ENCODE peak calls at places on chromosomes 7 and 10, in eight cellular contexts. H, J, B, G, F, K, D and U are unnamed samples.

GRCh38 chr7:95772298-95772770 is at the start of gene DYNC1I1:
- DNase-seq in G (peak; percentile 46), K (peak; percentile 84), H (no peak), D (peak; percentile 59), F (peak; percentile 66), J (peak; percentile 86), B (peak; percentile 84), U (peak; percentile 66)

GRCh38 chr10:89332092-89332633 is 4.4 kb downstream of the IFIT3 start:
- DNase-seq in D (peak; percentile 66), K (peak; percentile 37), G (no peak), J (no peak), B (no peak), F (no peak), H (no peak), U (peak; percentile 47)

GRCh38 chr10:95606922-95607321 is 45.8 kb upstream of the SORBS1 start:
- DNase-seq in F (no peak), D (no peak), B (no peak), G (no peak), K (no peak), J (no peak), H (no peak), U (no peak)

GRCh38 chr10:98098247-98098646 is 36.2 kb upstream of the R3HCC1L start:
- DNase-seq in G (no peak), F (no peak), D (no peak), K (no peak), J (no peak), H (no peak), B (no peak), U (no peak)

GRCh38 chr10:64211466-64211865 is 690.3 kb downstream of the REEP3 start:
- DNase-seq in K (no peak), F (no peak), H (no peak), B (no peak), D (no peak), G (no peak), J (no peak), U (no peak)

GRCh38 chr10:129161184-129161583 is 305.9 kb upstream of the MGMT start:
- DNase-seq in K (no peak), F (no peak), B (no peak), D (peak; percentile 23), J (no peak), G (no peak), H (no peak), U (peak; percentile 85)

GRCh38 chr7:130872341-130872740 is 138.3 kb upstream of the KLF14 start:
- DNase-seq in G (no peak), K (no peak), J (no peak), B (no peak), F (no peak), D (no peak), H (no peak), U (no peak)

GRCh38 chr7:142785841-142786250 is 15.1 kb downstream of the PRSS2 start:
- DNase-seq in H (peak; percentile 65), B (no peak), J (no peak), K (no peak), D (no peak), G (no peak), F (no peak), U (no peak)

GRCh38 chr7:151839511-151839921 is 37.4 kb downstream of the PRKAG2 start:
- DNase-seq in G (no peak), J (peak; percentile 72), D (no peak), B (no peak), K (no peak), F (no peak), H (no peak), U (no peak)

GRCh38 chr7:30469303-30469702 is 9.3 kb downstream of the NOD1 start:
- DNase-seq in F (peak; percentile 96), J (no peak), H (no peak), G (no peak), K (no peak), B (peak; percentile 63), D (peak; percentile 51), U (peak; percentile 96)

GRCh38 chr7:122305475-122306319 is 1.1 kb upstream of the FEZF1 start:
- DNase-seq in F (no peak), J (peak; percentile 58), D (no peak), G (no peak), H (no peak), K (no peak), B (no peak), U (no peak)

GRCh38 chr10:43384252-43385221 is 13.1 kb downstream of the FXYD4 start:
- DNase-seq in B (no peak), K (no peak), D (no peak), G (no peak), F (no peak), J (peak; percentile 33), H (no peak), U (no peak)

GRCh38 chr10:133364645-133365431 is 7.0 kb upstream of the FUOM start:
- DNase-seq in D (no peak), K (no peak), J (no peak), F (no peak), B (no peak), G (no peak), H (no peak), U (no peak)

GRCh38 chr7:13282377-13282980 is 595.0 kb downstream of the ARL4A start:
- DNase-seq in F (no peak), J (no peak), D (no peak), H (no peak), G (no peak), K (no peak), B (no peak), U (peak; percentile 38)

GRCh38 chr7:13276977-13277376 is 589.5 kb downstream of the ARL4A start:
- DNase-seq in B (no peak), H (no peak), J (no peak), K (no peak), F (no peak), G (no peak), D (no peak), U (no peak)

GRCh38 chr7:13278020-13278419 is 590.6 kb downstream of the ARL4A start:
- DNase-seq in H (no peak), B (no peak), G (no peak), F (no peak), D (no peak), J (no peak), K (no peak), U (no peak)

DNA sequence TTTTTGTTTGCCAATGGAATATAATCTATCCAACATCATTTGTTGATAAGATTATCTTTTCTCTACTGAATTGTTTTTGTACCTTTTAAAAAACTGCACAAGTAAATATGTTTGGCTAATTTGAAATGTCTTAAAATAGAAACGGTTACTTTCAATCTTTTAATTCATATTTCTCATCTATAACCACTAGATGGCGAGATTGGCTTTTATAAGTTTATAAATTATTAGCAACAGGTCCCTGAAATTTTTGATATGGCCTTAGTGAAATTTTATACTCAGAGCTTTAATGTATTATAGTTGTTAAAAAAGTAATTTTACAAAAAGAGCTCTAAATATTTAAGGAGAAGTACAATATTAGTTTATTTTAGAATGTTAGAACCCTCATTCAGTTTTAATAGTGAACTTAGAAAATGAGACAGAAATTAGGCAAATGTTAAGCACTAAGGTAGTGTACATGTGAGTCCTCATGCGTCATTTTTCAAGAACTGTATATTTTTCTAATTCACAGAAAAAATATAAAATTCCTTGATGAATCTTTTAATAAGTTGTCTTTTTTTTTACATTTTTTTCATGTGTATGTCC is 592.5 kb downstream of the ARL4A start:
- DNase-seq in B (no peak), H (no peak), F (no peak), G (no peak), D (peak; percentile 8), J (no peak), K (no peak), U (peak; percentile 44)
- TF ChIP-seq CTCF in B (peak; percentile 52), H (peak; percentile 62), F (peak; percentile 69), G (peak; percentile 43), D (peak; percentile 54), J (peak; percentile 8), K (no peak), U (peak; percentile 33)

GRCh38 chr10:21020545-21020944 is 123.4 kb upstream of the NEBL start:
- DNase-seq in D (peak; percentile 16), F (no peak), G (no peak), B (no peak), J (no peak), H (no peak), K (peak; percentile 39), U (peak; percentile 51)
- TF ChIP-seq CTCF in D (no peak), F (peak; percentile 38), G (no peak), B (peak; percentile 33), J (peak; percentile 18), H (no peak), K (peak; percentile 40), U (peak; percentile 30)

DNA sequence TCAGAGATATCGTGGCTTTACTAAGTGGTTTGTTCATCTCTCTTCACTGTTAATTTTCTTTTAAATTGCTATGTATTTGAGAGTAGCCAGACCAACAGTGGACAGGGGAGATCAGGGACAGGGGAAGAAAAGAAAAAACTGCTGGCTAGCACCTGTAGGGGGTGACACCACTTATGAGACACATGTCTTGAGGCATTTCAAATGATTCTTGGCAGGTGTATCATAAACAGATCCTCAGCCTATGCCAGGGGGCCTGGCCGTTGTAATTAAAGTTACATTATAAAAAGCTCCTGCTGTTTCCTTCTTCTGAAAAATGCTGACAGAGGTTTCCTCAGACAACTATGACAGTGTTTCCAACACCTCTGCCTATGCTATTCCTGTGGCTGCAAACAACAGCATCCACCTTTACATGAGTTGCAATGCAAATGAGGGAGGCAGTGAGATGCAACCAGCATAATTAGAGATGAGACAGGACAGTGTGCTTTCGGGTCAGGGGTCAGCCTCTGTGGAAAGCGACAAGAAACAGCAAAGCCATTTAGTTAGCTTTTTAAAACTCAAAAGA is 281.0 kb upstream of the PTER start:
- DNase-seq in J (no peak), F (no peak), G (no peak), K (no peak), H (no peak), B (no peak), D (no peak), U (no peak)
- TF ChIP-seq CTCF in J (no peak), F (no peak), G (no peak), K (no peak), H (no peak), B (no peak), D (no peak), U (no peak)

GRCh38 chr10:69885379-69886156 is 83.9 kb downstream of the COL13A1 start:
- DNase-seq in F (no peak), H (no peak), G (no peak), K (no peak), B (no peak), J (no peak), D (peak; percentile 36), U (no peak)

GRCh38 chr10:69884686-69885085 is 83.0 kb downstream of the COL13A1 start:
- DNase-seq in B (no peak), H (no peak), D (no peak), J (no peak), K (no peak), F (no peak), G (no peak), U (no peak)

GRCh38 chr10:69883680-69884375 is 82.1 kb downstream of the COL13A1 start:
- DNase-seq in J (no peak), K (no peak), G (no peak), D (no peak), F (no peak), B (no peak), H (no peak), U (no peak)

GRCh38 chr10:69881202-69881601 is 79.5 kb downstream of the COL13A1 start:
- DNase-seq in J (peak; percentile 51), G (no peak), D (no peak), K (no peak), H (no peak), B (no peak), F (no peak), U (no peak)

DNA sequence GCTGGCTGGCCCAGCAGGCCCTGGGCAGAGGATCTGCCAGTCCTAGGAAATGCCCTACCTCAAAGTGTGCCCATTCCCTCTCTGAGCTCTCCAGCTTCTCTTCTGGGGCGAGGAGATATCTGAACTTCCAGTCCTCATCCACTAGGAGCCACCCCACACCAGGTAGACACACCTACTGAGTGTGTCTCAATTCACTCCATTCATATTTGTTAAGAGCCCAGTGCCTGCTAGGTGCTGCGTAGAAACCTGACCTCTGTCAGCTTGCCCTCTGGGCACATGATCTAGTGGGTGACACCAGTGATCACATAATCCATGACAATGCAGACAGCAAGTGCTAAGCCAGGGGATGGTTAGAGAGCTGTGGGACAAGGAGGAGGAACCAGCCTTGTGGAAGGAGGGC is 81.5 kb downstream of the COL13A1 start:
- DNase-seq in G (no peak), F (no peak), J (no peak), H (no peak), K (no peak), B (no peak), D (peak; percentile 64), U (peak; percentile 54)
- TF ChIP-seq CTCF in G (peak; percentile 64), F (no peak), J (peak; percentile 33), H (no peak), K (no peak), B (no peak), D (no peak), U (peak; percentile 9)